ENCODE peak calls at places on chromosomes 4 and X, in eight cellular contexts. G is mammary epithelial cell, L is BJ, Y is GM06990, P is thoracic aorta, D is esophagus squamous epithelium, C is HCT116, N is A549. U is an unnamed sample.

GRCh38 chr4:185700048-185700447 is 111.9 kb downstream of the SORBS2 start:
- DNase-seq in N (no peak), G (peak), D (no peak), P (no peak), L (no peak), C (no peak), Y (no peak), U (peak)

GRCh38 chr4:186500721-186501304 is 54.6 kb downstream of the MTNR1A start:
- DNase-seq in Y (no peak), P (no peak), N (no peak), D (no peak), L (no peak), G (no peak), C (no peak), U (no peak)

GRCh38 chrX:129728061-129728460 is 10.7 kb upstream of the XPNPEP2 start:
- DNase-seq in C (no peak), N (no peak), P (no peak), Y (no peak), L (no peak), D (no peak), G (no peak), U (no peak)

GRCh38 chr4:61468091-61468720 is 268.1 kb downstream of the ADGRL3 start:
- DNase-seq in G (peak), N (peak), P (no peak), L (no peak), Y (no peak), D (no peak), C (no peak), U (peak)

GRCh38 chr4:144451771-144452170 is 194.2 kb upstream of the HHIP start:
- DNase-seq in L (no peak), P (no peak), G (no peak), C (no peak), D (no peak), N (no peak), Y (no peak), U (no peak)

GRCh38 chr4:13413719-13414437 is 70.3 kb downstream of the RAB28 start:
- DNase-seq in D (no peak), Y (no peak), C (no peak), L (no peak), P (no peak), N (no peak), G (no peak), U (no peak)

GRCh38 chrX:14359727-14360126 is 169.6 kb upstream of the GLRA2 start:
- DNase-seq in G (no peak), P (no peak), N (no peak), L (no peak), D (no peak), Y (no peak), C (no peak), U (no peak)

GRCh38 chrX:40145670-40146470 is 48.1 kb upstream of the BCOR start:
- DNase-seq in D (no peak), L (no peak), P (no peak), N (no peak), G (no peak), Y (no peak), C (no peak), U (no peak)

GRCh38 chrX:41035582-41035981 is 49.7 kb upstream of the USP9X start:
- DNase-seq in D (no peak), C (no peak), Y (no peak), P (no peak), L (no peak), G (no peak), N (no peak), U (no peak)

GRCh38 chrX:133544105-133544504 is 128.8 kb upstream of the GPC4 start:
- DNase-seq in N (peak), L (peak), Y (no peak), P (no peak), C (peak), D (no peak), G (peak), U (peak)

GRCh38 chrX:57595381-57595811 is 3.6 kb downstream of the ZXDB start:
- DNase-seq in G (peak), L (peak), Y (no peak), N (peak), P (no peak), D (no peak), C (no peak), U (peak)

GRCh38 chrX:74085642-74086236 is 218.2 kb upstream of the ZCCHC13 start:
- DNase-seq in C (no peak), Y (no peak), L (no peak), D (no peak), N (no peak), P (no peak), G (no peak), U (no peak)

GRCh38 chr4:140239311-140239710 is 85.3 kb upstream of the MAML3 start:
- DNase-seq in G (no peak), D (no peak), P (no peak), N (no peak), Y (no peak), C (no peak), L (no peak), U (no peak)

GRCh38 chrX:3806630-3807029 is 93.2 kb upstream of the PRKX start:
- DNase-seq in L (no peak), P (no peak), G (no peak), D (no peak), Y (no peak), N (no peak), C (no peak), U (no peak)

GRCh38 chrX:119398974-119399771 is at the start of gene SLC25A43:
- DNase-seq in G (peak), N (peak), Y (peak), L (no peak), P (no peak), C (no peak), D (no peak), U (peak)

GRCh38 chrX:14936561-14936960 is 63.3 kb downstream of the MOSPD2 start:
- DNase-seq in Y (no peak), N (peak), P (no peak), G (peak), L (peak), C (peak), D (no peak), U (peak)

GRCh38 chr4:43732829-43733426 is 715.7 kb downstream of the KCTD8 start:
- DNase-seq in C (no peak), G (no peak), N (no peak), D (no peak), P (no peak), L (no peak), Y (no peak), U (no peak)

GRCh38 chrX:110491846-110492620 is 133.4 kb downstream of the RTL9 start:
- DNase-seq in Y (no peak), L (no peak), C (no peak), D (no peak), G (no peak), P (no peak), N (no peak), U (no peak)

GRCh38 chrX:30220646-30221045 is 5.3 kb downstream of the MAGEB2 start:
- DNase-seq in N (no peak), C (no peak), P (no peak), Y (no peak), L (no peak), G (no peak), D (no peak), U (no peak)

GRCh38 chr4:2762048-2762447 is 5.9 kb upstream of the TNIP2 start:
- DNase-seq in C (no peak), D (no peak), Y (no peak), L (no peak), P (no peak), G (no peak), N (no peak), U (no peak)

GRCh38 chrX:105471597-105471996 is 251.1 kb upstream of the TEX13A start:
- DNase-seq in P (no peak), D (no peak), G (peak), N (no peak), C (no peak), Y (no peak), L (no peak), U (peak)

GRCh38 chr4:173057442-173057841 is 111.2 kb upstream of the GALNT7 start:
- DNase-seq in C (no peak), D (no peak), L (no peak), Y (no peak), P (no peak), N (no peak), G (no peak), U (peak)

GRCh38 chr4:162645381-162645780 is 481.6 kb upstream of the FSTL5 start:
- DNase-seq in N (peak), C (no peak), D (no peak), L (no peak), Y (no peak), P (no peak), G (no peak), U (no peak)

GRCh38 chr4:182062936-182063335 is 180.3 kb upstream of the TENM3 start:
- DNase-seq in P (no peak), Y (no peak), L (peak), D (no peak), G (peak), C (no peak), N (no peak), U (peak)

GRCh38 chrX:53000447-53001208 is 42.3 kb upstream of the FAM156A start:
- DNase-seq in D (no peak), N (no peak), G (no peak), L (no peak), Y (no peak), P (no peak), C (no peak), U (no peak)

GRCh38 chr4:6834867-6835266 is 52.3 kb downstream of the KIAA0232 start:
- DNase-seq in Y (no peak), C (no peak), D (no peak), L (no peak), N (no peak), G (peak), P (no peak), U (peak)

GRCh38 chr4:10201356-10202223 is 85.0 kb upstream of the WDR1 start:
- DNase-seq in P (no peak), C (no peak), Y (no peak), L (no peak), G (peak), N (no peak), D (no peak), U (no peak)

GRCh38 chrX:13418126-13419091 is 98.6 kb upstream of the ATXN3L start:
- DNase-seq in Y (no peak), C (no peak), N (peak), L (no peak), D (no peak), P (no peak), G (peak), U (peak)

GRCh38 chrX:151779258-151779657 is 44.7 kb downstream of the CNGA2 start:
- DNase-seq in L (no peak), N (no peak), C (no peak), G (no peak), D (no peak), P (no peak), Y (no peak), U (no peak)

GRCh38 chrX:36908801-36909403 is 99.3 kb upstream of the FAM47C start:
- DNase-seq in N (peak), L (no peak), P (no peak), Y (no peak), C (peak), D (no peak), G (peak), U (peak)
- H3K4me3 ChIP-seq in N (no peak), L (no peak), P (no peak), Y (no peak), C (no peak), D (no peak), G (no peak), U (no peak)

GRCh38 chr4:95549246-95550138 is 719 bp upstream of the UNC5C start:
- DNase-seq in Y (peak), D (no peak), G (peak), P (no peak), C (no peak), N (peak), L (no peak), U (no peak)

GRCh38 chr4:95546866-95547707 is 1.7 kb downstream of the UNC5C start:
- DNase-seq in N (no peak), Y (no peak), D (no peak), G (peak), C (no peak), P (no peak), L (no peak), U (no peak)

GRCh38 chr4:95550566-95550965 is 1.8 kb upstream of the UNC5C start:
- DNase-seq in N (no peak), P (no peak), G (no peak), D (no peak), C (no peak), L (no peak), Y (no peak), U (no peak)

GRCh38 chr4:95547708-95548471 is 883 bp downstream of the UNC5C start:
- DNase-seq in D (no peak), N (no peak), P (no peak), G (peak), C (no peak), Y (peak), L (no peak), U (peak)

GRCh38 chr4:95548738-95549245 is at the start of gene UNC5C:
- DNase-seq in D (no peak), P (peak), N (peak), Y (peak), C (no peak), L (no peak), G (peak), U (no peak)
- TF ChIP-seq CTCF in D (no peak), P (no peak), N (no peak), Y (no peak), C (no peak), L (no peak), G (no peak), U (no peak)

GRCh38 chrX:54066841-54067240 is 22.6 kb upstream of the PHF8 start:
- DNase-seq in G (peak), D (no peak), Y (no peak), N (no peak), C (no peak), P (no peak), L (no peak), U (peak)
- H3K4me3 ChIP-seq in G (no peak), D (no peak), Y (no peak), N (no peak), C (no peak), P (no peak), L (no peak), U (no peak)

GRCh38 chr4:8917321-8917811 is 45.7 kb upstream of the HMX1 start:
- DNase-seq in G (no peak), C (no peak), D (no peak), N (no peak), L (no peak), Y (no peak), P (no peak), U (no peak)

GRCh38 chr4:8916914-8917305 is 45.3 kb upstream of the HMX1 start:
- DNase-seq in Y (no peak), D (no peak), C (no peak), N (no peak), P (no peak), L (no peak), G (no peak), U (no peak)

GRCh38 chr4:8919651-8920288 is 48.1 kb upstream of the HMX1 start:
- DNase-seq in N (no peak), D (no peak), G (no peak), C (no peak), L (no peak), P (no peak), Y (no peak), U (no peak)

GRCh38 chr4:8916251-8916913 is 44.7 kb upstream of the HMX1 start:
- DNase-seq in G (no peak), P (no peak), D (no peak), N (no peak), Y (no peak), L (no peak), C (no peak), U (no peak)

DNA sequence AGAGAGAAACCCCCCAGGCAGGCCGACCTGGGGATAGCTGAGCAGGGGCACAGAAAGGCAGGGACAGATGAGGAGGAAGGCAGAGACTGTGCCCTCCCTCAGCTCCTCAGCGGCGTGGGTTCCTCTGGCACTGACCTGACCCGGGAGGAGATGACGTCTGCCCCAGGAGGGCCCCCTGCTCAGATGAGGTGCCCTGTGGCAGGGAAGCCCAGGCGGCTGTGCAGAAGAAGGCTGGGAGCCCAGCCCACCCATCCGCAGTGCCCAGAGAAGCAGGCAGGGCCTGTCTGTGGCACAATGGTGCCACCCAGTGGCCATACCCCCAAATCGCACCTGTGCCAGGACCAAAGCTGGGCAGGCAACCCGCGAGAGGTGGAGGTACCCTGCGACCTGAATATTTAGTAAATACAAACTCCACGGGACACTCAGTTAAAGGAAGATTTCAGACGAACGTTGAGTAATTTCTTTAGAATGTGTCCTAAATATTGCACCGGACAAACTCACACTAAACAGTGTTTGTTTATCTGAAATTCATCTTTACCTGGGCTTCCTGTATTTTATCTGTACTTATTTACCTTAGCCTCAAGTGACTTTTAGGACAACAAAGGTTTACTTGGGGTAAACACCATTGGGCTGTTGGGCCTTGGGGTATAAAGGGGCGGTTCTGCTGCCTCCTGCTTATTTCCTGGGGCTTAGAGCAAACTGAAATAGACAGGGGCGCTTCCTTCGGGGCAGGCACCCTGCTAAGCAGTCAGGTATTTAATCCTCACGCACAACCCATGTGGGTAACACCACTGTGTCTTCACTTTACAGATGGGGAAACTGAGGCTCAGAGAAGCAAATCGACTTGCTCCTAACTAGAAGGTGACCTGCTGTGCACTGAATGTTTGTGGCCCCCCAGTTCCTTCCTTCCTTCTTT is 46.5 kb upstream of the HMX1 start:
- DNase-seq in L (no peak), G (peak), D (no peak), N (peak), C (peak), P (no peak), Y (peak), U (peak)
- TF ChIP-seq CTCF in L (peak), G (peak), D (peak), N (peak), C (peak), P (peak), Y (peak), U (peak)

GRCh38 chrX:77901506-77901905 is 2.2 kb downstream of the COX7B start:
- DNase-seq in N (no peak), G (no peak), P (no peak), C (no peak), D (no peak), L (no peak), Y (no peak), U (no peak)
- H3K4me3 ChIP-seq in N (no peak), G (no peak), P (no peak), C (no peak), D (no peak), L (no peak), Y (no peak), U (peak)

GRCh38 chrX:153669174-153669890 is 4.3 kb downstream of the PNCK start:
- DNase-seq in L (no peak), G (no peak), N (no peak), P (no peak), Y (no peak), C (no peak), D (no peak), U (peak)

GRCh38 chrX:153667281-153667831 is 6.3 kb downstream of the PNCK start:
- DNase-seq in D (no peak), C (no peak), G (no peak), L (no peak), N (no peak), P (no peak), Y (no peak), U (no peak)

GRCh38 chrX:153668423-153669173 is 5.0 kb downstream of the PNCK start:
- DNase-seq in Y (no peak), G (no peak), C (no peak), L (no peak), P (no peak), N (no peak), D (no peak), U (no peak)

GRCh38 chrX:153665726-153666306 is 7.8 kb downstream of the PNCK start:
- DNase-seq in D (no peak), L (no peak), C (no peak), G (no peak), Y (no peak), N (no peak), P (no peak), U (no peak)

DNA sequence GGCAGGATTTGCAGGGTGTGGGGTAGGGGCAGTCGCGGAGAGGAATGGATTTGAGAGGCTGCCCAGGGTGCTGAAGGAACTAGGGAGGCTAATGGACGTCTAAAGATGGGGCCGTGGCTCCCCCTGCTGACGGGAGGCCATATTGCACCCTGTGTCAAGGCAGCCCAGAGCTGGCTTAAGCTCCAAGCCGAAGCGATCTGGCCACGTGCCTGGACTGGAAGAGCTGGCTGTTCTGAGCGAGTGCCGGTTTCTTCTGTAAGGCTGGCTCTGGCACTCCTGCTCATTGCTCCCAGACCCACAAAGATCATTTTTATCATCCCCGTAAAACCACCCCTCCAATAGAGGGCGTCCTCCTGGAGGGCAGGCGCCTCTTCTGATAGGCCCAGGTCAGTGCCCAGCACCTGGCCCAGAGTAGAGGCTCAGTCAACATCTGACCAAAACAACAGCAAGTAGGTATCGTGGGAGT is 5.6 kb downstream of the PNCK start:
- DNase-seq in C (peak), D (no peak), Y (peak), G (peak), N (peak), L (peak), P (peak), U (peak)
- TF ChIP-seq CTCF in C (no peak), D (peak), Y (peak), G (peak), N (peak), L (peak), P (peak), U (peak)

U was measured in PC-3.